ENCODE peak calls at places on chromosomes 16 and 17, in eight cellular contexts. F, J, V, Y, B, P, O and N are unnamed samples.

GRCh38 chr17:48541036-48541573 is 3.8 kb downstream of the HOXB2 start:
- DNase-seq in F (no peak), J (no peak), V (no peak), Y (no peak), B (no peak), P (no peak), O (peak; percentile 46), N (no peak)

GRCh38 chr16:85593503-85594195 is 19.5 kb upstream of the GSE1 start:
- DNase-seq in F (no peak), J (no peak), V (no peak), Y (peak; percentile 60), B (no peak), P (no peak), O (no peak), N (no peak)

GRCh38 chr17:16123531-16123930 is 91.8 kb downstream of the NCOR1 start:
- DNase-seq in F (no peak), J (no peak), V (no peak), Y (no peak), B (no peak), P (no peak), O (no peak), N (no peak)

GRCh38 chr16:1054660-1055556 is 17.6 kb upstream of the SSTR5 start:
- DNase-seq in F (no peak), J (peak; percentile 49), V (no peak), Y (peak; percentile 50), B (peak; percentile 37), P (no peak), O (peak; percentile 27), N (no peak)

GRCh38 chr16:8634991-8635736 is 13.7 kb downstream of the METTL22 start:
- DNase-seq in F (peak; percentile 56), J (no peak), V (no peak), Y (peak; percentile 75), B (no peak), P (no peak), O (peak; percentile 46), N (no peak)

GRCh38 chr17:69906306-69906705 is 168.7 kb upstream of the KCNJ16 start:
- DNase-seq in F (no peak), J (no peak), V (no peak), Y (no peak), B (no peak), P (no peak), O (no peak), N (no peak)

GRCh38 chr16:24508614-24509013 is 30.8 kb upstream of the RBBP6 start:
- DNase-seq in F (no peak), J (no peak), V (no peak), Y (peak; percentile 61), B (no peak), P (no peak), O (peak; percentile 51), N (no peak)

GRCh38 chr17:16435951-16436886 is 20.8 kb downstream of the TRPV2 start:
- DNase-seq in F (no peak), J (no peak), V (no peak), Y (no peak), B (no peak), P (no peak), O (no peak), N (no peak)

GRCh38 chr17:4609761-4610160 is 25.4 kb downstream of the SMTNL2 start:
- DNase-seq in F (no peak), J (no peak), V (no peak), Y (no peak), B (no peak), P (no peak), O (no peak), N (no peak)

GRCh38 chr17:65975878-65976277 is 216.1 kb downstream of the CEP112 start:
- DNase-seq in F (no peak), J (no peak), V (no peak), Y (no peak), B (no peak), P (no peak), O (no peak), N (no peak)

GRCh38 chr17:82858376-82859126 is 18.7 kb upstream of the ZNF750 start:
- DNase-seq in F (no peak), J (no peak), V (no peak), Y (no peak), B (no peak), P (no peak), O (no peak), N (no peak)

GRCh38 chr17:79350516-79350915 is 260.3 kb downstream of the RBFOX3 start:
- DNase-seq in F (no peak), J (no peak), V (no peak), Y (no peak), B (no peak), P (no peak), O (no peak), N (no peak)

GRCh38 chr17:4490109-4490591 is 8.5 kb upstream of the SPNS2 start:
- DNase-seq in F (no peak), J (no peak), V (no peak), Y (no peak), B (no peak), P (no peak), O (no peak), N (no peak)

GRCh38 chr16:6122401-6122800 is 1024.8 kb upstream of the EEF2KMT start:
- DNase-seq in F (no peak), J (no peak), V (no peak), Y (peak; percentile 60), B (no peak), P (no peak), O (no peak), N (no peak)

GRCh38 chr17:79027274-79027924 is 3.4 kb downstream of the C1QTNF1 start:
- DNase-seq in F (peak; percentile 69), J (no peak), V (no peak), Y (no peak), B (no peak), P (no peak), O (no peak), N (no peak)

GRCh38 chr17:60749708-60750107 is 72.1 kb downstream of the BCAS3 start:
- DNase-seq in F (no peak), J (no peak), V (no peak), Y (no peak), B (no peak), P (no peak), O (no peak), N (no peak)

GRCh38 chr16:14211856-14212543 is 140.9 kb downstream of the MRTFB start:
- DNase-seq in F (no peak), J (no peak), V (no peak), Y (no peak), B (no peak), P (no peak), O (no peak), N (no peak)

GRCh38 chr16:5634781-5635180 is 537.2 kb upstream of the EEF2KMT start:
- DNase-seq in F (no peak), J (no peak), V (no peak), Y (peak; percentile 49), B (no peak), P (no peak), O (no peak), N (peak; percentile 27)

GRCh38 chr16:25625620-25626019 is 66.1 kb upstream of the HS3ST4 start:
- DNase-seq in F (no peak), J (no peak), V (no peak), Y (no peak), B (no peak), P (no peak), O (no peak), N (no peak)

GRCh38 chr17:75152971-75153853 is 1.1 kb downstream of the JPT1 start:
- DNase-seq in F (peak; percentile 69), J (peak; percentile 80), V (no peak), Y (peak; percentile 64), B (no peak), P (peak; percentile 34), O (peak; percentile 29), N (no peak)

GRCh38 chr17:2904135-2904534 is 107.9 kb downstream of the RAP1GAP2 start:
- DNase-seq in F (no peak), J (no peak), V (no peak), Y (no peak), B (no peak), P (no peak), O (peak; percentile 9), N (no peak)

GRCh38 chr17:45143767-45144198 is 4.5 kb upstream of the HEXIM1 start:
- DNase-seq in F (peak; percentile 98), J (peak; percentile 71), V (no peak), Y (peak; percentile 68), B (no peak), P (peak; percentile 50), O (peak; percentile 80), N (no peak)
- H3K4me3 ChIP-seq in F (peak overlapping the region; percentile 54), J (peak overlapping the region; percentile 30), V (peak overlapping the region; percentile 59), Y (peak overlapping the region; percentile 15), B (no peak overlapping the region), P (peak overlapping the region; percentile 50), O (peak overlapping the region; percentile 21), N (no peak overlapping the region)

GRCh38 chr17:41547378-41547841 is 19.3 kb upstream of the KRT19 start:
- DNase-seq in F (no peak), J (no peak), V (no peak), Y (no peak), B (peak; percentile 75), P (no peak), O (no peak), N (no peak)
- H3K4me3 ChIP-seq in F (no peak overlapping the region), J (no peak overlapping the region), V (peak overlapping the region; percentile 39), Y (no peak overlapping the region), B (peak overlapping the region; percentile 21), P (no peak overlapping the region), O (no peak overlapping the region), N (no peak overlapping the region)

GRCh38 chr17:897970-898619 is 81.5 kb downstream of the NXN start:
- DNase-seq in F (no peak), J (no peak), V (no peak), Y (no peak), B (no peak), P (no peak), O (no peak), N (no peak)

GRCh38 chr17:902463-902862 is 77.1 kb downstream of the NXN start:
- DNase-seq in F (no peak), J (no peak), V (no peak), Y (no peak), B (no peak), P (no peak), O (no peak), N (no peak)

GRCh38 chr17:896439-896838 is 83.1 kb downstream of the NXN start:
- DNase-seq in F (no peak), J (no peak), V (no peak), Y (no peak), B (no peak), P (no peak), O (no peak), N (no peak)

GRCh38 chr17:900336-900735 is 79.2 kb downstream of the NXN start:
- DNase-seq in F (no peak), J (no peak), V (no peak), Y (no peak), B (no peak), P (no peak), O (no peak), N (no peak)

GRCh38 chr17:901964-902363 is 77.6 kb downstream of the NXN start:
- DNase-seq in F (no peak), J (no peak), V (no peak), Y (no peak), B (no peak), P (no peak), O (no peak), N (no peak)
- H3K4me3 ChIP-seq in F (no peak overlapping the region), J (no peak overlapping the region), V (no peak overlapping the region), Y (no peak overlapping the region), B (no peak overlapping the region), P (no peak overlapping the region), O (no peak overlapping the region), N (no peak overlapping the region)

DNA sequence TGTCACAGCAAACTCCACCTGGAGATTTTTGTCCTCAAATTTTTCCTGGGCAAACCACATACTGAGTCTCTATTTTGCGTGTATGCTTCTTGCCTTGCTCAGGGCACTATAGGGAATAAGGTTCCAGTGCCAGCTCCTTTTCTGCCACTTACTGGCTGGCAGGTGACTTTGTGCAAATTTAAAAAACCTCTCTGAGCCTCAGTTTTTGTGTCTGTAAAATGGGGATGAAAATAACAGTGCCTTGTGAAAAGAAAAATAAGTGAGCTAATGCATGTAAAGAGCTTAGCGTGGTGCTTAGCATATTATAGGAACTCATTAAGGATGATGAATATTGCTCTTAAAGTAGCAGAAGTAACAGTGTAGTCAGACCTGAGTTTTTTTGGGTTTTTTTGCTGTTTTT is 19.9 kb downstream of the CLEC19A start:
- DNase-seq in F (no peak), J (no peak), V (no peak), Y (no peak), B (no peak), P (no peak), O (no peak), N (no peak)
- H3K4me3 ChIP-seq in F (no peak overlapping the region), J (no peak overlapping the region), V (no peak overlapping the region), Y (no peak overlapping the region), B (no peak overlapping the region), P (no peak overlapping the region), O (no peak overlapping the region), N (no peak overlapping the region)